ENCODE peak calls at places on chromosomes 11 and 22, in four cellular contexts. Y, E, N and K are unnamed samples. For H3K4me1, the result is how much of the 10 kb centered on the place peaks cover.

GRCh38 chr11:399731-400211 is 5.8 kb downstream of the PKP3 start:
- DNase-seq in Y (no peak), E (no peak), N (no peak), K (no peak)

GRCh38 chr22:23242473-23243001 is 62.2 kb downstream of the BCR start:
- DNase-seq in Y (no peak), E (peak), N (no peak), K (no peak)

GRCh38 chr22:24859587-24859986 is 53.6 kb downstream of the SGSM1 start:
- DNase-seq in Y (no peak), E (no peak), N (no peak), K (no peak)

GRCh38 chr11:9747816-9748215 is 83.9 kb downstream of the SWAP70 start:
- DNase-seq in Y (no peak), E (no peak), N (no peak), K (no peak)

GRCh38 chr11:120608760-120609211 is 97.2 kb downstream of the GRIK4 start:
- DNase-seq in Y (no peak), E (no peak), N (no peak), K (no peak)

GRCh38 chr22:22691055-22691454 is 46.6 kb downstream of the GGTLC2 start:
- DNase-seq in Y (no peak), E (no peak), N (no peak), K (no peak)

GRCh38 chr22:26461188-26461810 is 22.3 kb downstream of the HPS4 start:
- DNase-seq in Y (peak), E (peak), N (peak), K (no peak)

GRCh38 chr11:18394300-18394927 is at the start of gene LDHA:
- DNase-seq in Y (peak), E (peak), N (peak), K (peak)

GRCh38 chr11:10091314-10092045 is 202.5 kb downstream of the SBF2 start:
- DNase-seq in Y (no peak), E (no peak), N (no peak), K (no peak)

GRCh38 chr22:23204541-23205157 is 24.3 kb downstream of the BCR start:
- DNase-seq in Y (peak), E (peak), N (no peak), K (no peak)

DNA sequence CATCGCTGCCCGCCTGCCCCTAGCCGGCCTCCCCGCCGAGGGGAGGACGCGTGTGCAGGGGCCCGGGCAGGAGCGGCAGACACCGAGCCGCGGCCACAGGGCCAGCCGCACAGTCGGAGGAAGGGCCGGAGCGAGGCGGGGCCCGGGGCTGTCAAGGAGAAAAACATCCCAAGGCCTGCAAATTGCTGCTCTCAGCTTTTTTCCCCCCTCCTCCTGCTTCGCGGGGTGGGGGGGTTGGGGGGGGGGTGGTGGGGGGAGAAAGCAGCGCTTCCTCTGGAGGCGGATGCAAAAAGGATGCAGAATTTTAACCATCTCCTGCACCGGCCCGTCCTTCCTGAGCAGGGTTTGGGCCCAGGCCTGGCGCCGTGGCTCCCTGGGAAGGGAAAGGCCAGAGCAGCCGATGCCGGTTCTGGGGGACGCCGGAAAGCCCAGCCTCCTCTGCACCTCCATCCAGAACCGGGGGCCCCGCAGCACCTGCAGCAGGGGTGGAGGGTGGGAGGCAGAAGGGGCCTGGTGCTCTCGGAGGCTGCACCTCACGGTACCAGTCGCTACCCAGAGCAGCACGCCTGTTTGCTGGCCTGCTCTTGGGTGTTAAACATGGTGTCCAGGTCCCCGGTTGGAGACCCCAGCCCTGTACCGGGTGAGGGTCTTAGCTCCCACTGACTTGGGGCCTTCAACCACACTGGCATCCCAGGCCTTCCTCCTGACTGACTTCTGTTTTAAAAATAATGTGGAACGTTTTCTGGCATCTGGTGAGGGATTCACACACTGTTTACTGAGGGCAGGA is 77.3 kb upstream of the WNT7B start:
- DNase-seq in Y (peak), E (no peak), N (peak), K (no peak)
- TF ChIP-seq POLR2A in Y (peak), E (no peak), N (peak), K (no peak)

GRCh38 chr11:96207459-96208449 is 135.2 kb downstream of the MAML2 start:
- DNase-seq in Y (no peak), E (no peak), N (peak), K (no peak)

GRCh38 chr11:96203567-96204365 is 139.2 kb downstream of the MAML2 start:
- DNase-seq in Y (no peak), E (no peak), N (no peak), K (no peak)

GRCh38 chr11:96204366-96204659 is 138.7 kb downstream of the MAML2 start:
- DNase-seq in Y (no peak), E (no peak), N (no peak), K (no peak)

GRCh38 chr11:96205460-96205809 is 137.6 kb downstream of the MAML2 start:
- DNase-seq in Y (no peak), E (no peak), N (no peak), K (no peak)

GRCh38 chr11:96204721-96205459 is 138.1 kb downstream of the MAML2 start:
- DNase-seq in Y (no peak), E (no peak), N (no peak), K (no peak)
- H3K4me1 ChIP-seq in Y (under half), E (under half), N (under half), K (under half)

GRCh38 chr11:118640332-118641154 is 33.1 kb downstream of the PHLDB1 start:
- DNase-seq in Y (no peak), E (no peak), N (no peak), K (no peak)
- TF ChIP-seq CTCF in Y (no peak), E (no peak), N (no peak), K (peak)

DNA sequence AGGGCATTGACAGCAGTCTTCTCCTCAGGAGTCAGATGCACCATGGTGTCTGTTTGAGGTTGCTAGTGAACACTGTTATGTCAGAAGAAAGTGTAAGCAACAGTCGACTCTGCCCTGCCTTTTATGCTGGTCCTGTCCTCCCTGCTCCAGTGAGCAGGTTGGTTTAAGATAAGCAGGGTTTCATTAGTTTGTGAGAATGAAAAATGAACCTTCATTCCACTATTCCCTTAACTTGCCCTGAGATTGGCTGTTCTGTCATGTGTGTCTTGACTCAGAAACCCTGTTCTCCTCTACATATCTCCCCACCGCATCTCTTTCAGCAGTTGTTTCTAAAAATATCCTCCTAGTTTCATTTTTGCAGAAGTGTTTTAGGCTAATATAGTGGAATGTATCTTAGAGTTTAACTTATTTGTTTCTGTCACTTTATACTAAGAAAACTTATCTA is at the start of gene HBD:
- DNase-seq in Y (no peak), E (no peak), N (no peak), K (no peak)
- TF ChIP-seq POLR2A in Y (no peak), E (no peak), N (no peak), K (no peak)

GRCh38 chr11:129815596-129816461 is at the start of gene TMEM45B:
- DNase-seq in Y (no peak), E (no peak), N (no peak), K (no peak)
- H3K4me1 ChIP-seq in Y (under half), E (under half), N (under half), K (under half)

DNA sequence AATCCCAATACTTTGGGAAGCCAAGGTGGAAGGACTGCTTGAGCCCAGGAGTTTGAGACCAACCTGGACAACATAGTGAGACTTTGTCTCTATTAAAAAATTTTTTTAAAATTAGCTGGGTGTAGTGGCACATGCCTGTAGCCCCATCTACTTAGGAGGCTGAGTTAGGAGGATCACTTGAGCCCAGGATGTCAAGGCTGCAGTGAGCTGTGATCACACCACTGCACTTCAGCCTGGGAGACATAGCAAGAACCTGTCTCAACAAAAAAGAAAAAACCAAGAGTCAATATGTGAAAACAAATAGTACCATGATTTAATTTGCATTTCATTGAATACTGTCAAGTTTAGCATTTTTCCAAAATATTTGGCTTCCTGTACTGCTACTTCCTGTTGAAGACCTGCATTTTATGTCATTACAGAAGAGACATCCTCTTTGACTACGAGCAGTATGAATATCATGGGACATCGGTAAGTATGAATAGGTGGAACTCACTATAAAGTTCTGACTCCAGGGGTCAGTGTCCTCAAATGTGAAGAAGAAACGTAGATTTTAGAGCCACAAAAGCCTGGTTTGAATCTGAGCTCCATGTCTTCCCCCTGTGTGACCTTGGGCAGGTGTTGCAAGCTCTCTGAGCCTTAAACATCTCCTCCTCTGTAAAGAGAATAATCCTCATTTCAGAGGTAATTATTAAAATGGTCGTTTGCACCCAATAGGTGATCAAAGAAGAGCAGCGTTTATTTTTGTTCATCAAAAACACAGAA is 16.0 kb downstream of the CDC45 start:
- DNase-seq in Y (no peak), E (peak), N (peak), K (no peak)
- TF ChIP-seq CTCF in Y (no peak), E (peak), N (peak), K (no peak)

DNA sequence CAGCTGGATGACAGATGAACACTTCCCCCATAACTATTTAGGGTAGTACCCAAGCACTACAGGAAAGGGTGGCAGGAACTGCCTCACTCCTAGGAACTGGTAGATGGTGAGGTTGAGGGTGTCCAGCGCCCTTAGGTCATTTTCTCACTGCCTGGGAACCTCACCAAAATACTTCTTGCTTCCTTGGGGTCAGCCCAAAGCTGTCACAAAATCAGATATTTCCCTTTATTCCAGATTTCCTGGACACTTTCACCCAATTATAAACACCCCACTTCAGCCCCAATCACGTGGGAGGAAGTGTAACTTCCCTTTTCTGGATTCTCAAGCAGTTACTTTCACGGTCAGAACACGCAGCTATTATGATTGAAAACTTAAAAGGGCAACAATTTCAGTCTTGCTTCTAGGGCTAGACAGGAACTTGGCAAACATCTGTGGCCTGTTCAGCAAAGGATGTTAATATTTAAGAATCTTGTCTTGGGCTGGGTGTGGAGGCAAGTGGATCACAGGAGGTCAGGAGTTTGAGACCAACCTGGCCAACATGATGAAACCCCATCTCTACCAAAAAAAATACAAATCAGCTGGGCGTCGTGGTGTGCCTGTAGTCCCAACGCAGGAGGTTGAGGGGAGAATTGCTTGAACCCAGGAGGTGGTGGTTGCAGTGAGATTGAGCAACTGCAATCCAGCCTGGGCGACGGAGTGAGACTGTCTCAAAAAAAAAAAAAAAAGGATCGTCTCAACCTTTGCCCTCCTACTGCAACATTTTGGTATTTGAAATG is 4.0 kb downstream of the FTH1 start:
- DNase-seq in Y (no peak), E (no peak), N (peak), K (no peak)
- TF ChIP-seq POLR2A in Y (no peak), E (peak), N (peak), K (no peak)

DNA sequence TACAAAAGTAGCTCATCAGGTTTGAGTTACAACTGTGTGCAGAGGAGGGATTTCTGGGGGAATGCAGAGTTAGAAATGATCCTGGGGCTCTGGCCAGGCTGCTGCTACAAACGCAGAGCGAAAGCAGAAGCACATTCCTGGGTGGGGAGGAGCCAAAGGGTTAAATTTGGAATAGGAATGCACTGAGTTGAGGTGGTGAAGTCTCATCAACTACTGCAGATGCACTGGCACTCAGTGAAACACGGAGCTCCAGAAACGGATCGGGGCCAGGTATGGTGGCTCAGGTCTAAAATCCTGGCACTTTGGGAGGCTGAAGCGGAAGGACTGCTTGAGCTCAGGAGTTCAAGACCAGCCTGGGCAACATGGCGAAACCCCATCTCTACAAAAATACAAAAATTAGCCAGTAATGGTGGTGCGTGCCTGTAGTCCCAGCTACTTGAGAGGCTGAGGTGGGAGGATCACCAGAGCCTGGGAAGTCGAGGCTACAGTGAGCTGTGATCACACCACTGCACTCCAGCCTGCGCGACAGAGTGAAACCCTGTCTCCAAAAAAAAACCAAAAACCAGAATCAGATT is 3.2 kb downstream of the CHKA start:
- DNase-seq in Y (no peak), E (no peak), N (no peak), K (no peak)
- H3K4me1 ChIP-seq in Y (under half), E (under half), N (under half), K (half or more)

GRCh38 chr22:35135165-35135564 is 69.2 kb downstream of the ISX start:
- DNase-seq in Y (no peak), E (peak), N (no peak), K (no peak)

GRCh38 chr22:35138521-35138920 is 72.6 kb downstream of the ISX start:
- DNase-seq in Y (no peak), E (no peak), N (no peak), K (no peak)

DNA sequence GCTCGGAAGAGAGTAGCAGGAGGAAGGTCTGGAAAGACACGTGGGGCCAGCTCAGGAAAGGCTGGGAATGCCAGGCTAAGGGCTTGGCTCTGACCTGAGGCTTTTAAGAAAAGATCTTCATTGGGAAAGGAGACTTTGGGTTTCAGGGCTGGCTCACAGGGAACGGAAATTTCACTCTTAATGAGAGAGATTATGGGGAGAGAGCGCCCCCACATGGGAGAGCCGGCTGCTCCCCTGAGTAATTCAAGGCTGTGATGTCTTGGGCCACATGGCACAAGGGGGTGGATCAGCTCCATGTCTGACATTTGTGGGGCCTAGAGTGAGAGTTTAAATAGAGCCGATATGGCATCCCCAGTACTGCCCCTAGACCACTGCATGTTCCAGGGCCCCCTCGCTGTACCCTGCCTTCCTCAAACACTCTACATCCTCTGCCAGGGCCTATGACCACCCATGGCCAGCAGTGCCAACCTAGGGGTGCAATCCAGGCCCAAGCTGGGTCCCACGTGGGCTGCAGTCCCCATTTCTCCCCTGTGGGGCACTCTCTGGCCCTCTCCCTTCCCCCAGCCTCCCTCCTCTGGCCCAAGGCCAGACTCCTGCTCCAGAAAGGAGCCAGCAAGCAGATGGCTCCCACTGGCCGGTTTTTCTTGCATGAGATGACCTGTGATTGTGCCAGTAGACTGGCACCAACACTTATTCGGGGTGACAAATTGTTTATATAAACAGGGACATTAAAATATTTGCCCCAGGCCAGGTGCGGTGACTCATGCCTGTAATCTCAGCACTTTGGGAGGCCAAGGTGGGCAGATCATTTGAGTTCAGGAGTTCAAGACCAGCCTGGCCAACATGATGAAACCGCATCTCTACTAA is 75.2 kb downstream of the ISX start:
- DNase-seq in Y (no peak), E (peak), N (no peak), K (no peak)
- TF ChIP-seq CTCF in Y (no peak), E (peak), N (no peak), K (no peak)